ENCODE peak calls at places on chromosomes 1 and 21, in four cellular contexts. Y is breast epithelium, B is tibial nerve, Q is heart left ventricle. J is an unnamed sample.

GRCh38 chr1:92804721-92805169 is 19.8 kb upstream of the EVI5 start:
- DNase-seq in Y (no peak), B (peak; percentile 33), Q (peak; percentile 71), J (no peak)

GRCh38 chr1:229094476-229095311 is 176.2 kb upstream of the RAB4A start:
- DNase-seq in Y (no peak), B (no peak), Q (no peak), J (no peak)

GRCh38 chr21:35559128-35559831 is 501.0 kb downstream of the SETD4 start:
- DNase-seq in Y (no peak), B (no peak), Q (no peak), J (no peak)

GRCh38 chr1:94734963-94735899 is 84.9 kb upstream of the SLC44A3 start:
- DNase-seq in Y (peak; percentile 80), B (no peak), Q (peak; percentile 32), J (no peak)

GRCh38 chr1:173205146-173206051 is 1.7 kb downstream of the TNFSF4 start:
- DNase-seq in Y (peak; percentile 25), B (peak; percentile 61), Q (no peak), J (no peak)

GRCh38 chr1:41360074-41361027 is 883 bp upstream of the FOXO6 start:
- DNase-seq in Y (no peak), B (no peak), Q (no peak), J (no peak)

GRCh38 chr1:6025269-6026094 is 20.2 kb upstream of the KCNAB2 start:
- DNase-seq in Y (peak; percentile 42), B (no peak), Q (no peak), J (no peak)

GRCh38 chr1:41048540-41048939 is 27.0 kb upstream of the SLFNL1 start:
- DNase-seq in Y (no peak), B (no peak), Q (no peak), J (no peak)

GRCh38 chr1:156119503-156120209 is 5.1 kb downstream of the LMNA start:
- DNase-seq in Y (no peak), B (no peak), Q (peak; percentile 54), J (no peak)

GRCh38 chr21:26490771-26491170 is 82.3 kb downstream of the CYYR1 start:
- DNase-seq in Y (no peak), B (no peak), Q (no peak), J (no peak)

GRCh38 chr1:156060937-156061636 is at the start of gene RAB25:
- DNase-seq in Y (peak; percentile 90), B (no peak), Q (no peak), J (no peak)

GRCh38 chr1:171506525-171507304 is 21.4 kb downstream of the PRRC2C start:
- DNase-seq in Y (no peak), B (no peak), Q (no peak), J (no peak)

GRCh38 chr1:226980565-226981385 is 40.7 kb downstream of the COQ8A start:
- DNase-seq in Y (no peak), B (no peak), Q (peak; percentile 60), J (peak; percentile 87)

GRCh38 chr1:226983247-226983997 is 43.3 kb downstream of the COQ8A start:
- DNase-seq in Y (peak; percentile 11), B (no peak), Q (no peak), J (peak; percentile 81)

GRCh38 chr1:226981386-226981817 is 41.3 kb downstream of the COQ8A start:
- DNase-seq in Y (no peak), B (no peak), Q (no peak), J (no peak)

GRCh38 chr1:226982451-226983177 is 42.5 kb downstream of the COQ8A start:
- DNase-seq in Y (peak; percentile 15), B (no peak), Q (no peak), J (peak; percentile 90)

GRCh38 chr1:226981838-226982237 is 41.7 kb downstream of the COQ8A start:
- DNase-seq in Y (no peak), B (no peak), Q (no peak), J (no peak)
- H3K27ac ChIP-seq in Y (peak overlapping the region; percentile 2), B (no peak overlapping the region), Q (no peak overlapping the region), J (no peak overlapping the region)

DNA sequence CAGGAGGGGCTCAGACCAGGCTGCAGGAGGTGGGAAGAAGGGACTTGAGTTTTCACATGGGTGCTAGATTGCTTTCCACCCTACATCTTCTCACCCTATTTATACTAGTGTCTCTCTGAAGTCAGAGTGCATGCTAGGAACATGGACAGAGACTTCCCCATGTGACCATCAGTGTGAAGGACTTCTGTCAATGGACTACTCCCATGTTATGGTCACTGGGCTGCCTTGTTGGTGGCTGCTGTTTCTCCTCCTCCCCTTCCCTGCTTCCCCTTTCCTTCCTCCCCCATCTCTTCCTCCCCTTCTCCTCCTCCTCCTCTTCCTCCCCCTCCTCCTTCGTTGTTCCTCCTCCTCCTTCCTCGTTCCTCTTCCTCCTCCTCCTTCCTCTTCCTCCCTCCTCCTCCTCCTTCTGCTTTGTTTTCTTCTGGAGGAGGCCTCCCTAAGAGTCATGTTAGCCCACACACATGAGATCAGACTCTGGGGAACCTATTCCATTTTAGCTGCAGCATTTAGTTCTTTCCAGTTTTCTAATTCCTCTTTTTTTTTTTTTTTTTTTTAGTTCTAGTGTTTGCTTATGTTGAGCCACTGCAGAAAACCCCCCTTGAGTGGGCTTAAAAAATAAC is 35.8 kb downstream of the IER5 start:
- DNase-seq in Y (no peak), B (no peak), Q (no peak), J (no peak)
- TF ChIP-seq POLR2A in Y (no peak), B (no peak), Q (no peak), J (no peak)

GRCh38 chr1:90132306-90132705 is 137.4 kb downstream of the ZNF326 start:
- DNase-seq in Y (no peak), B (no peak), Q (no peak), J (no peak)

GRCh38 chr1:90135306-90135705 is 140.4 kb downstream of the ZNF326 start:
- DNase-seq in Y (no peak), B (no peak), Q (no peak), J (no peak)

GRCh38 chr1:90127288-90127953 is 132.5 kb downstream of the ZNF326 start:
- DNase-seq in Y (no peak), B (no peak), Q (no peak), J (no peak)

DNA sequence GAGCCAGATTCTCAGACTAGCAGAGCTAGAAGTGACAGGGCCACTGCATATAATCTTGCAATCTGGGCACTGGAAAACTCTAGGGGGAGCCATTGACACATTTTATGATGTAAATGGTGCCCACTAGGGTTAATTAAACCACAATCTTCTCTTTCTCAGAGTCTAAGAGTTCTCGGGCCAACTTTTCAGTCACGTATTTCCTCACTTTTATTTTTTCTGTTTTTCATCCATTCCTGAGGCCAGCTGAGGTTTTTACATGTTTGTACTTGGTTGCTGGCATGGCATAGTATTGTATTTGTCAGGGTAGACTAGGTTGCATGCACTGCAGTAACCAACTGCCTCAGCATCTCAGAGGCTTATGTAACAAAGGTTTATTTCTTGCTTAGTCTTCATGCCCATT is 138.2 kb downstream of the ZNF326 start:
- DNase-seq in Y (peak; percentile 24), B (peak; percentile 38), Q (no peak), J (no peak)
- TF ChIP-seq CTCF in Y (no peak), B (peak; percentile 36), Q (peak; percentile 46), J (no peak)

GRCh38 chr1:179090923-179091322 is 9.1 kb downstream of the TOR3A start:
- DNase-seq in Y (no peak), B (no peak), Q (no peak), J (no peak)

GRCh38 chr1:179091691-179092165 is 9.9 kb downstream of the TOR3A start:
- DNase-seq in Y (no peak), B (peak; percentile 47), Q (peak; percentile 29), J (no peak)

GRCh38 chr1:179087665-179088064 is 5.8 kb downstream of the TOR3A start:
- DNase-seq in Y (no peak), B (no peak), Q (no peak), J (no peak)

GRCh38 chr1:179090522-179090921 is 8.7 kb downstream of the TOR3A start:
- DNase-seq in Y (no peak), B (no peak), Q (no peak), J (no peak)

GRCh38 chr1:179089827-179090482 is 8.1 kb downstream of the TOR3A start:
- DNase-seq in Y (no peak), B (no peak), Q (no peak), J (no peak)
- H3K27ac ChIP-seq in Y (peak overlapping the region; percentile 46), B (no peak overlapping the region), Q (peak overlapping the region; percentile 54), J (no peak overlapping the region)

GRCh38 chr1:26703466-26703865 is 7.7 kb downstream of the ARID1A start:
- DNase-seq in Y (no peak), B (no peak), Q (no peak), J (no peak)

GRCh38 chr1:26705788-26706237 is 10.0 kb downstream of the ARID1A start:
- DNase-seq in Y (no peak), B (no peak), Q (no peak), J (no peak)

GRCh38 chr1:26702680-26703038 is 6.8 kb downstream of the ARID1A start:
- DNase-seq in Y (no peak), B (no peak), Q (no peak), J (no peak)

GRCh38 chr1:26704629-26705028 is 8.8 kb downstream of the ARID1A start:
- DNase-seq in Y (no peak), B (no peak), Q (no peak), J (no peak)

DNA sequence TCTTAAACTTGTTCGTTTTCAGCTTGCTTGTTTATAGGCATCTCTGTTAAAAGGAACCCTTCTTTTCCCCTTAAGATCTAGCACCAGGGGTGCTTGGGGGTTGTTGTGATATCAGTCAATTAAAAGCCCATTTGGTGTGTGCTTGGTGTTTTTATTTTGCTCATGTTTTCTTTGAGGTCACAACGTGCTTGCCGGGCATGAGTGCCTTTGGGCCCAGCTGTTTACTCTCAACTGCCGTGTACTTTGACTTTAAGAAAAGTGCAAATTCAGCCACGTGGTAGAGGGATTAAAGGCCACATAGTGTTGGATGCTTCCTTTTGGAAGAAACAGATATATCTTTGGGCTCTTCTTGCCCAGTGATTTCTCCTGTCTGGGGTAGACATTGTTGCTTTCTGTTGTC is 10.5 kb downstream of the ARID1A start:
- DNase-seq in Y (no peak), B (no peak), Q (no peak), J (no peak)
- TF ChIP-seq POLR2A in Y (no peak), B (no peak), Q (no peak), J (no peak)

GRCh38 chr1:2539312-2539907 is 9.3 kb upstream of the HES5 start:
- DNase-seq in Y (no peak), B (no peak), Q (no peak), J (no peak)
- TF ChIP-seq CTCF in Y (no peak), B (no peak), Q (no peak), J (no peak)

J was measured in vagina.